ENCODE peak calls at places on chromosomes 16 and 17, in nine cellular contexts. Q, G, H, N, I, J, C, Y and L are unnamed samples. For H3K9me3 and H3K4me1, the result is how much of the 10 kb centered on the place peaks cover.

GRCh38 chr17:50534222-50534978 is 1.9 kb downstream of the EPN3 start:
- DNase-seq in Q (no peak), Y (no peak), I (no peak), J (peak), N (no peak), C (no peak), G (peak), H (no peak), L (peak)

GRCh38 chr16:4803479-4804243 is 1.2 kb upstream of the ROGDI start:
- DNase-seq in C (no peak), H (no peak), I (no peak), G (no peak), N (no peak), J (no peak), Q (no peak), Y (no peak), L (no peak)

GRCh38 chr16:75266738-75267630 is 15.6 kb upstream of the BCAR1 start:
- DNase-seq in J (no peak), C (no peak), H (no peak), G (no peak), Y (no peak), Q (no peak), N (no peak), I (no peak), L (no peak)

GRCh38 chr17:1908699-1909309 is 79.0 kb downstream of the RPA1 start:
- DNase-seq in N (peak), I (peak), Q (no peak), C (peak), H (no peak), J (peak), G (peak), Y (peak), L (peak)

GRCh38 chr16:71255721-71256120 is 25.2 kb upstream of the HYDIN start:
- DNase-seq in Y (no peak), N (no peak), G (no peak), H (no peak), J (no peak), Q (no peak), I (no peak), C (no peak), L (no peak)

GRCh38 chr16:75420987-75421819 is 12.1 kb downstream of the CFDP1 start:
- DNase-seq in J (peak), G (no peak), I (peak), H (no peak), C (peak), Y (peak), N (peak), Q (no peak), L (no peak)

GRCh38 chr17:58403312-58403711 is 14.0 kb downstream of the RNF43 start:
- DNase-seq in Y (no peak), N (no peak), G (no peak), C (no peak), I (peak), H (no peak), Q (no peak), J (peak), L (no peak)

GRCh38 chr17:65297384-65297783 is 160.2 kb downstream of the RGS9 start:
- DNase-seq in Y (no peak), I (peak), G (no peak), H (no peak), J (peak), N (no peak), Q (no peak), C (no peak), L (no peak)

GRCh38 chr16:89119161-89119621 is 25.5 kb downstream of the ACSF3 start:
- DNase-seq in Q (no peak), N (no peak), C (no peak), H (no peak), Y (no peak), G (no peak), J (no peak), I (no peak), L (no peak)

GRCh38 chr16:67943619-67944503 is at the start of gene LCAT:
- DNase-seq in J (peak), Y (peak), N (peak), G (no peak), I (peak), C (no peak), Q (no peak), H (no peak), L (no peak)

GRCh38 chr17:14351493-14351892 is 50.6 kb downstream of the HS3ST3B1 start:
- DNase-seq in H (no peak), Q (no peak), J (peak), I (no peak), Y (no peak), N (no peak), C (no peak), G (no peak), L (no peak)

GRCh38 chr17:71192848-71193247 is 928.0 kb upstream of the SOX9 start:
- DNase-seq in H (no peak), Q (no peak), N (no peak), C (no peak), Y (no peak), I (no peak), G (no peak), J (no peak), L (no peak)

GRCh38 chr16:70770291-70770967 is 30.5 kb downstream of the VAC14 start:
- DNase-seq in H (no peak), I (no peak), J (no peak), C (no peak), G (no peak), N (no peak), Y (peak), Q (no peak), L (no peak)

GRCh38 chr17:78379134-78379497 is 667 bp downstream of the PGS1 start:
- DNase-seq in H (no peak), I (peak), Y (peak), Q (no peak), J (peak), G (no peak), C (no peak), N (no peak), L (no peak)

GRCh38 chr17:30279156-30279555 is 12.6 kb downstream of the BLMH start:
- DNase-seq in H (no peak), J (no peak), C (no peak), I (no peak), G (no peak), Y (no peak), N (no peak), Q (no peak), L (no peak)

GRCh38 chr17:19768046-19768782 is 20.1 kb upstream of the ALDH3A1 start:
- DNase-seq in Q (no peak), C (no peak), N (no peak), G (no peak), Y (no peak), J (no peak), I (no peak), H (no peak), L (no peak)

GRCh38 chr17:37735165-37735564 is 9.7 kb downstream of the HNF1B start:
- DNase-seq in C (no peak), I (no peak), Q (no peak), G (no peak), H (no peak), Y (no peak), N (no peak), J (no peak), L (no peak)

GRCh38 chr16:51755039-51755501 is 604.0 kb upstream of the SALL1 start:
- DNase-seq in Y (no peak), J (no peak), C (no peak), I (no peak), N (no peak), Q (no peak), H (no peak), G (no peak), L (no peak)

GRCh38 chr16:87132361-87133014 is 184.7 kb downstream of the C16orf95 start:
- DNase-seq in G (peak), C (no peak), Y (peak), N (no peak), H (no peak), J (peak), I (peak), Q (no peak), L (peak)

GRCh38 chr16:87704754-87705353 is 60.9 kb downstream of the KLHDC4 start:
- DNase-seq in G (no peak), N (no peak), Y (no peak), H (no peak), J (peak), Q (no peak), I (no peak), C (no peak), L (no peak)

GRCh38 chr16:86120201-86120981 is 221.4 kb downstream of the IRF8 start:
- DNase-seq in Y (no peak), G (no peak), C (no peak), Q (no peak), N (no peak), I (no peak), J (peak), H (no peak), L (no peak)

DNA sequence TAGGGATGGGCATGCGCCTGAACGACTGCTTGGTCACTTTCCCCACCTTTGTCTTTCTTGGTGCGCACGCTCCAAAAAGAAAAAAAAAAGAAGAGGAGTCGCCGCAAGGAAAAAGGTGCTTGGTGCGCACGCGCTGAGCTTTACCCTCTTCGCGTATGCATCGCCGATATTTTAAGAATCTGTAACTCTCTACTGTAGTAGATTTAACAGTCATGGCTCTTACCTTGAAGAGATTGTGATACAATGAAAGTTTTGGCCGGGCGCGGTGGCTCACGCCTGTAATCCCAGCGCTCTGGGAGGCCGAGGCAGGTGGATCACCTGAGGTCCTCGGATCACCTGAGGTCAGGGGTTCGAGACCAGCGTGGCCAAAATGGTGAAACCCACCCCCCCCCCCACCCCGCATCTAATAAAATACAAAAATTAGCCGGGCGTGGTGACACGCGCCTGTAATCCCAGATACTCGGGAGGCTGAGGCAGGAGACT is 609 bp upstream of the FXR2 start:
- DNase-seq in G (no peak), Q (no peak), H (no peak), J (no peak), I (no peak), N (no peak), Y (no peak), C (no peak), L (no peak)
- H3K4me3 ChIP-seq in G (peak), Q (peak), H (peak), J (peak), I (peak), N (peak), Y (peak), C (peak), L (peak)

DNA sequence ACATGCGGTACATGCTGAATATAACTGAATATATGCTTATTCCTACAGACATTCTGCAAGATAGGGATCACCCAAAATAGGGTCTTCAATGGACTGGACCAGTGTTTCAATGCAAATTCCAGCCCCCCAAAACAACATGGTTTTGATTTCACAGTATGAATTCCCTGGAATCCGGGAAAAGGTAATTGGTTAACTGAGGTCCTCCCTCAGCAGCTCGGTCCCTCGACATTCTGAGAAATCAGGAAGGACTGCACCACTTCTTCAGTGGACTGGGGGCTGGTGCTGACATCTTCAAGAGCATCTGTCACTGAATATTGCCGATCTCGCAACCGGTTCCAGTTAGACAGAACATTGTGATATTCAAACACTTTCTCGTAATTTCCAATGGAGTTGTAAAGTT is 25.1 kb downstream of the CHCT1 start:
- DNase-seq in G (no peak), I (no peak), Y (no peak), J (no peak), C (no peak), N (no peak), Q (no peak), H (no peak), L (no peak)
- H3K9me3 ChIP-seq in G (under half), I (under half), Y (under half), J (under half), C (under half), N (under half), Q (under half), H (under half), L (under half)

GRCh38 chr17:27318633-27319032 is 24.7 kb downstream of the WSB1 start:
- DNase-seq in I (no peak), C (no peak), Y (no peak), J (no peak), G (no peak), N (no peak), Q (no peak), H (no peak), L (no peak)

GRCh38 chr17:27315796-27316465 is 22.0 kb downstream of the WSB1 start:
- DNase-seq in Q (no peak), H (no peak), J (no peak), N (no peak), I (no peak), C (no peak), G (no peak), Y (no peak), L (no peak)

GRCh38 chr17:27320222-27320560 is 26.3 kb downstream of the WSB1 start:
- DNase-seq in C (no peak), Y (no peak), N (no peak), I (no peak), H (no peak), G (no peak), Q (no peak), J (no peak), L (no peak)

GRCh38 chr17:27319536-27320221 is 25.8 kb downstream of the WSB1 start:
- DNase-seq in N (peak), C (no peak), Q (no peak), J (peak), I (peak), Y (no peak), G (no peak), H (no peak), L (no peak)

DNA sequence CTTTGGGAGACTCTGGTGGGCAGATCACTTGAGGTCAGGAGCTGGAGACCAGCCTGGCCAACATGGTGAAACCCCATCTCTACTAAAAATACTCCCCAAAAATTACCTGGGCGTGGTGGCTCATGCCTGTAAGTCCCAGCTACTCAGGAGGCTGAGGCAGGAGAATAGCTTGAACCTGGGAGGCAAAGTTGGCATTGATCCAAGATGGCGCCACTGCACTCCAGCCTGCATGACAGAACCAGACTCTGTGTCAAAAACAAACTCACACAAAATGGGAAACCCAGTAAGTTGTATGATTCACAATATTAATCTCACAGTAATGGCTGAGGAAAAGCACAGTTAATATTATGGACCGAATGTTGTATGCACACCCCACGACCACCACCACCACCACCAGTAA is 24.3 kb downstream of the WSB1 start:
- DNase-seq in H (no peak), I (no peak), C (no peak), J (no peak), N (no peak), G (no peak), Q (no peak), Y (no peak), L (no peak)
- H3K4me1 ChIP-seq in H (under half), I (under half), C (under half), J (under half), N (under half), G (under half), Q (half or more), Y (under half), L (under half)

DNA sequence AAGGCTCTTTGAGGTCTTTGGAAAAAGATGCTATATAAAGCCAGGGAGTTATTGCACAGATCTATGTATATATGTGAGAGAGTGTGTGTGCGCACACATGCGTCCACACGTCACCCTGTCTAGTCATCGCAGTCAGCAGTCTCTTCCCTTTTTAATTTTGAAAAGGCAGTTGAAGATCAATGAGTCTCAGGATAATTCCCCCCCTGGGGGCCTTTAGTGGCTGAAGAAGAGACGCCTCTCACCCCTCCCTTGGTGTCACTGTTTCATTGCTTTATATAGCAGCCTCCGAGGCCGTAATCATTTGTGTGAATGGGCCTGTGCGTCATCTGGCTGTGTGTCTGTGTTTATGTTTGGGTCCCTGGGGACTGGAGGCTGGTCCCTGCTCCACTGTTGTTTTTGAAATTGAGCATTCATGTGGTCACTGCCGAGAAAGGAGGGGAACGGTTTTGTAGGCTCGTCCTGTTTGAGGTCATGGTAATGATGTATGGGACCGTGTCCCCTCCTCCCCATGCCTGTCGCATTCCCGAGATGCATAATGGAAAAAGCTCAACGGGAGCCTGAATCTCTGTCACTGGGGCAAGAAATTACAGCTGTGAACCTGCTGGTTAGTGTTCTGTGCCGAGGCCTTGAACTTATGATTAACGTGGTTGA is 143.9 kb downstream of the SNX29 start:
- DNase-seq in C (no peak), J (peak), Y (no peak), Q (no peak), H (no peak), G (no peak), N (peak), I (peak), L (no peak)
- H3K4me3 ChIP-seq in C (no peak), J (no peak), Y (no peak), Q (no peak), H (no peak), G (no peak), N (no peak), I (no peak), L (no peak)